ENCODE peak calls at places on chromosomes 6 and 20, in four cellular contexts. W, L, D and A are unnamed samples.

GRCh38 chr6:27752038-27752885 is 159.9 kb downstream of the OR2B2 start:
- DNase-seq in W (peak; percentile 26), L (no peak), D (peak; percentile 5), A (peak; percentile 85)

GRCh38 chr6:167238169-167238693 is 52.9 kb upstream of the UNC93A start:
- DNase-seq in W (no peak), L (no peak), D (no peak), A (no peak)

GRCh38 chr20:10171864-10172751 is 46.5 kb upstream of the SNAP25 start:
- DNase-seq in W (peak; percentile 24), L (no peak), D (no peak), A (no peak)

GRCh38 chr20:42082611-42083010 is 464.4 kb upstream of the CHD6 start:
- DNase-seq in W (no peak), L (no peak), D (no peak), A (no peak)

GRCh38 chr6:73521351-73522254 is 771 bp upstream of the EEF1A1 start:
- DNase-seq in W (peak; percentile 58), L (peak; percentile 76), D (no peak), A (peak; percentile 58)

GRCh38 chr6:26537160-26537845 is 863 bp upstream of the HMGN4 start:
- DNase-seq in W (peak; percentile 78), L (peak; percentile 37), D (peak; percentile 80), A (peak; percentile 97)

GRCh38 chr20:8557711-8558110 is 425.6 kb downstream of the PLCB1 start:
- DNase-seq in W (no peak), L (no peak), D (no peak), A (no peak)

GRCh38 chr6:30555428-30556005 is 772 bp downstream of the GNL1 start:
- DNase-seq in W (peak; percentile 24), L (peak; percentile 22), D (no peak), A (peak; percentile 22)

GRCh38 chr6:139580592-139581484 is 206.4 kb upstream of the CITED2 start:
- DNase-seq in W (no peak), L (no peak), D (no peak), A (peak; percentile 66)

GRCh38 chr6:29865648-29866047 is 38.0 kb downstream of the HLA-G start:
- DNase-seq in W (no peak), L (no peak), D (no peak), A (no peak)

GRCh38 chr20:61589055-61589385 is 337.0 kb downstream of the CDH4 start:
- DNase-seq in W (no peak), L (no peak), D (no peak), A (no peak)

GRCh38 chr20:52268184-52268583 is 76.6 kb upstream of the ZFP64 start:
- DNase-seq in W (no peak), L (no peak), D (no peak), A (no peak)

GRCh38 chr6:17167327-17167979 is 65.6 kb downstream of the STMND1 start:
- DNase-seq in W (peak; percentile 30), L (no peak), D (no peak), A (peak; percentile 3)

GRCh38 chr20:9660236-9660868 is 146.0 kb downstream of the LAMP5 start:
- DNase-seq in W (peak; percentile 36), L (no peak), D (no peak), A (peak; percentile 41)

GRCh38 chr20:35368616-35369423 is 43.0 kb downstream of the UQCC1 start:
- DNase-seq in W (no peak), L (no peak), D (no peak), A (no peak)

GRCh38 chr20:35385733-35386132 is 26.0 kb downstream of the UQCC1 start:
- DNase-seq in W (no peak), L (no peak), D (no peak), A (no peak)

GRCh38 chr6:16739329-16739801 is 21.9 kb downstream of the ATXN1 start:
- DNase-seq in W (no peak), L (no peak), D (no peak), A (no peak)

GRCh38 chr6:17831135-17831534 is 124.4 kb upstream of the NUP153 start:
- DNase-seq in W (no peak), L (no peak), D (no peak), A (no peak)

GRCh38 chr6:4489538-4489937 is 286.7 kb upstream of the CDYL start:
- DNase-seq in W (no peak), L (no peak), D (no peak), A (no peak)

GRCh38 chr6:68892432-68892831 is 257.4 kb downstream of the ADGRB3 start:
- DNase-seq in W (no peak), L (no peak), D (no peak), A (no peak)

GRCh38 chr6:7921582-7922199 is 11.1 kb upstream of the TXNDC5 start:
- DNase-seq in W (no peak), L (no peak), D (no peak), A (no peak)

GRCh38 chr20:38195521-38195920 is 30.5 kb upstream of the TGM2 start:
- DNase-seq in W (no peak), L (no peak), D (no peak), A (no peak)

GRCh38 chr6:73604020-73604419 is 49.8 kb downstream of the SLC17A5 start:
- DNase-seq in W (no peak), L (no peak), D (no peak), A (no peak)